ENCODE peak calls at places on chromosomes 3 and 15, in six cellular contexts. X is progenitor cell of endocrine pancreas, B is GM12865, O is GM13976, Y is fibroblast of mammary gland, C is PC-9. J is an unnamed sample.

GRCh38 chr3:64687781-64688515 is at the start of gene ADAMTS9:
- DNase-seq in B (no peak), Y (peak), C (peak), X (peak), O (peak), J (no peak)

GRCh38 chr15:40477703-40478269 is 7.0 kb downstream of the CHST14 start:
- DNase-seq in Y (no peak), C (peak), X (no peak), O (no peak), B (no peak), J (no peak)

GRCh38 chr15:48233246-48233645 is 27.1 kb downstream of the SLC12A1 start:
- DNase-seq in Y (no peak), B (peak), C (no peak), O (no peak), X (no peak), J (no peak)

GRCh38 chr15:24772256-24772655 is 96.7 kb downstream of the NPAP1 start:
- DNase-seq in O (no peak), Y (no peak), B (no peak), X (no peak), C (no peak), J (no peak)

GRCh38 chr3:62607287-62608029 is 234.1 kb upstream of the FEZF2 start:
- DNase-seq in O (no peak), Y (peak), B (no peak), X (no peak), C (peak), J (no peak)

GRCh38 chr15:70416851-70417250 is 319.1 kb upstream of the TLE3 start:
- DNase-seq in C (no peak), B (no peak), X (no peak), O (no peak), Y (no peak), J (no peak)

GRCh38 chr3:113057117-113057516 is 66.3 kb downstream of the GTPBP8 start:
- DNase-seq in X (no peak), B (peak), Y (no peak), O (peak), C (no peak), J (no peak)

GRCh38 chr15:31262143-31262530 is 64.5 kb upstream of the KLF13 start:
- DNase-seq in C (no peak), B (no peak), X (no peak), Y (no peak), O (no peak), J (no peak)

GRCh38 chr15:76682833-76683232 is 222.3 kb downstream of the SCAPER start:
- DNase-seq in B (no peak), C (no peak), O (no peak), X (no peak), Y (no peak), J (no peak)

GRCh38 chr15:33234019-33234418 is 39.5 kb upstream of the FMN1 start:
- DNase-seq in O (no peak), C (peak), X (no peak), Y (peak), B (peak), J (no peak)

GRCh38 chr3:31086698-31087097 is 192.2 kb upstream of the GADL1 start:
- DNase-seq in X (no peak), B (no peak), Y (no peak), O (no peak), C (no peak), J (no peak)

GRCh38 chr3:53753518-53754183 is 92.6 kb downstream of the CHDH start:
- DNase-seq in C (no peak), O (no peak), B (peak), Y (no peak), X (no peak), J (no peak)

GRCh38 chr3:172370434-172370833 is 77.8 kb downstream of the GHSR start:
- DNase-seq in C (no peak), O (no peak), X (no peak), B (no peak), Y (no peak), J (no peak)

GRCh38 chr3:184776916-184777315 is 35.0 kb upstream of the VPS8 start:
- DNase-seq in Y (no peak), B (no peak), X (no peak), O (no peak), C (no peak), J (no peak)

GRCh38 chr15:31537770-31538592 is 211.3 kb downstream of the KLF13 start:
- DNase-seq in B (no peak), Y (no peak), X (no peak), C (no peak), O (no peak), J (no peak)

GRCh38 chr3:15108082-15108545 is 9.2 kb upstream of the RBSN start:
- DNase-seq in Y (peak), B (peak), O (peak), X (peak), C (peak), J (no peak)

GRCh38 chr3:196406806-196407470 is 25.3 kb downstream of the UBXN7 start:
- DNase-seq in Y (peak), X (no peak), B (no peak), C (no peak), O (no peak), J (no peak)

GRCh38 chr3:29324180-29324651 is 43.3 kb downstream of the RBMS3 start:
- DNase-seq in O (peak), C (no peak), X (no peak), B (peak), Y (peak), J (no peak)

GRCh38 chr3:144018776-144019175 is 47.2 kb downstream of the DIPK2A start:
- DNase-seq in C (peak), X (no peak), Y (peak), O (no peak), B (no peak), J (peak)

GRCh38 chr15:42711746-42712145 is 25.2 kb downstream of the CDAN1 start:
- DNase-seq in O (no peak), B (no peak), C (no peak), Y (no peak), X (no peak), J (no peak)

GRCh38 chr3:180704532-180704931 is 25.2 kb upstream of the CCDC39 start:
- DNase-seq in B (no peak), Y (peak), X (no peak), O (no peak), C (no peak), J (no peak)

GRCh38 chr3:5069627-5070026 is 52.5 kb upstream of the ARL8B start:
- DNase-seq in X (no peak), C (no peak), Y (no peak), B (no peak), O (no peak), J (no peak)

GRCh38 chr3:45003859-45004258 is 22.2 kb upstream of the CLEC3B start:
- DNase-seq in C (no peak), O (no peak), B (no peak), Y (no peak), X (no peak), J (no peak)

GRCh38 chr3:12708584-12709192 is 44.8 kb upstream of the RAF1 start:
- DNase-seq in Y (peak), B (no peak), X (no peak), O (no peak), C (peak), J (no peak)

GRCh38 chr3:192812736-192813383 is 85.5 kb upstream of the FGF12 start:
- DNase-seq in X (no peak), Y (peak), C (peak), O (no peak), B (peak), J (no peak)

GRCh38 chr3:156252656-156253055 is 132.3 kb downstream of the KCNAB1 start:
- DNase-seq in X (no peak), Y (no peak), B (no peak), C (no peak), O (no peak), J (no peak)

GRCh38 chr3:33221241-33221640 is 2.6 kb upstream of the SUSD5 start:
- DNase-seq in B (no peak), O (no peak), C (no peak), Y (no peak), X (no peak), J (no peak)

GRCh38 chr15:66253643-66254363 is at the start of gene MEGF11:
- DNase-seq in X (peak), Y (peak), C (peak), O (peak), B (no peak), J (no peak)

GRCh38 chr3:128123538-128124368 is at the start of gene RUVBL1:
- DNase-seq in O (peak), B (peak), X (peak), C (peak), Y (peak), J (peak)

GRCh38 chr3:11495948-11496557 is 147.7 kb downstream of the VGLL4 start:
- DNase-seq in C (no peak), X (no peak), Y (no peak), O (no peak), B (no peak), J (no peak)

DNA sequence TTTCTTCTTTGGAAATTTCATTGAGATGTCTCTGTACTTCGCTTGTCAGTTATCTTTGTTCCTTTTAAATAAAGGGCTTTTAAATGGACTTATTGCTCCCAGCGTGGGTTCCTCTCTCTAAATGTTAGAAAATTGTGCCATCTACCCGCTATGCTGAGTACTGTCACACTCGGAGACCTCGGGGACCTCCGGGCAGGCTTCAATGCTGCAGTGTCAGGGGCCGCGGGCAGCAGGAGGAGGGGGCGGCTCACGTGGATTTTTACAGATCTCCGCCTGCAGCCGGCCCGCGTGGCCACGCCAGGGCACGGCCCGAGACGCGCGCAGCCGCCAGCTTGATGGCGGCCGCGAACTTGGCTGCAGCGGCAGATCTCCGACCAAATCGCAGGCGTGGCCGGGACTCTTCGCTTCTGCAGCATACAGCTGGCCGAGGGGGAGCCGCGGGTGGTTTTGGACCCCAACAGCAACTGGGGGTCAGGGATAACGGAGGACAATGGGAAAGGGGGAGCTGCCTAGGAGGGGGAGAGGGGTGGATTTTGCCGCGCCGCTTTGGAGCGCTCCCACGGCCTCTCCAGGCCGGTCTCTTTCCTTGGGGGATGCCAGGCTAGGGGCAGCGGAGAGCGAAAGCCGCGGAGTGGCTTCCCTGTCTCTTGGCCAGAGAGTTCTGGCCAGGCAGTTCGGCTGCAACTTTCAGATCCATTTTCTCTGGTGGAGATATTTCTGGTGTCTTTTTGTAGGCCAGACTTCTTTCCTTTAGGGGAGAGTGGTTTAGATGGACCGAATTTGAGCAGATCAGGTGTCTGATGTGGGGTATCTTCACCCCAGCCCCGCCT is 15.3 kb downstream of the NR2F2 start:
- DNase-seq in O (peak), Y (peak), X (no peak), B (peak), C (no peak), J (no peak)
- TF ChIP-seq CTCF in O (peak), Y (peak), X (peak), B (peak), C (peak), J (peak)

GRCh38 chr3:126989316-126990023 is 6.6 kb downstream of the PLXNA1 start:
- DNase-seq in B (no peak), Y (no peak), O (no peak), X (no peak), C (no peak), J (no peak)

GRCh38 chr3:126992216-126992615 is 9.3 kb downstream of the PLXNA1 start:
- DNase-seq in X (no peak), C (no peak), Y (no peak), B (no peak), O (no peak), J (no peak)

GRCh38 chr3:126990024-126990700 is 7.2 kb downstream of the PLXNA1 start:
- DNase-seq in O (no peak), B (no peak), C (no peak), Y (no peak), X (no peak), J (no peak)

GRCh38 chr3:126991366-126992200 is 8.7 kb downstream of the PLXNA1 start:
- DNase-seq in X (no peak), O (no peak), C (no peak), Y (no peak), B (no peak), J (no peak)

GRCh38 chr3:126990890-126991289 is 8.0 kb downstream of the PLXNA1 start:
- DNase-seq in X (no peak), O (no peak), B (no peak), C (no peak), Y (no peak), J (no peak)
- TF ChIP-seq CTCF in X (no peak), O (no peak), B (no peak), C (no peak), Y (no peak), J (no peak)

DNA sequence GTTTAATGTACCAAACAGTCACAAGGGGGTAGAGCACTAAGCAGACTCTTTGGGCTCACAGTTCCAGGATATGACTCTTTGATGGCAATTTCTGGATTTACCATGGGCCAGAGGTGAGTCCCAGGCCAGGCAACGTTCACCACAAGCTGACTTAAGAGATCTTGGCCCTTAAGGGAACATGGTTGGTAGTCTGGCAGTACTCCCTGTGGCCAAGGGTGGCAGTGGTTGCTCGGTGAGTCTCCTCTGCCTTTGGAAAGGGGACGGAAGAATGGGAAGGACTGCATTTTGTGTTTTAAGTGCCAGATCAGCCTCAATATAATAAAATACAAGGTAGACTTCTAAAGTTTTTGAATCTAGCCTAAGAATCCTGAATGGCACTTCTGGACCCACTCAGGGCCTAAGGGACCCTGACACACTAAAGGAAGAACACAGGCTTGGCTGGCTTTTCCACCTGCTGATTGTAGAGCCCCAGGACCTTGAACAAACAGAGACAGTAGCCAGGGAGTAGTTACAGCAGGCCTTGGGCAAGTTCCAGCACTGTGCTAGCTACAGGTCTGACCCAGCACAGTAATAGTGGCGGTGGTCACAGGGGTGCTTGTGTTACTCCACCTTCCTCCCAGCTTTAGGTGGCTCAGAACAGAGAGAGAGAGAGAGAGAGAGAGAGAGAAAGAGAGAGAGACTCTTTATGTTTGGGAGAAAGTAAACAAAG is 730.7 kb upstream of the ALCAM start:
- DNase-seq in Y (peak), X (no peak), O (no peak), B (no peak), C (no peak), J (no peak)
- TF ChIP-seq CTCF in Y (peak), X (no peak), O (no peak), B (no peak), C (peak), J (peak)

GRCh38 chr3:186123012-186123411 is 14.1 kb upstream of the ETV5 start:
- DNase-seq in B (no peak), X (no peak), C (no peak), Y (no peak), O (no peak), J (no peak)

GRCh38 chr3:186127463-186127862 is 18.6 kb upstream of the ETV5 start:
- DNase-seq in X (no peak), Y (no peak), C (no peak), O (no peak), B (no peak), J (no peak)

GRCh38 chr3:186128158-186128557 is 19.3 kb upstream of the ETV5 start:
- DNase-seq in C (no peak), X (no peak), O (no peak), Y (no peak), B (no peak), J (no peak)

GRCh38 chr3:186124618-186125017 is 15.7 kb upstream of the ETV5 start:
- DNase-seq in Y (no peak), C (no peak), X (no peak), O (no peak), B (no peak), J (no peak)

DNA sequence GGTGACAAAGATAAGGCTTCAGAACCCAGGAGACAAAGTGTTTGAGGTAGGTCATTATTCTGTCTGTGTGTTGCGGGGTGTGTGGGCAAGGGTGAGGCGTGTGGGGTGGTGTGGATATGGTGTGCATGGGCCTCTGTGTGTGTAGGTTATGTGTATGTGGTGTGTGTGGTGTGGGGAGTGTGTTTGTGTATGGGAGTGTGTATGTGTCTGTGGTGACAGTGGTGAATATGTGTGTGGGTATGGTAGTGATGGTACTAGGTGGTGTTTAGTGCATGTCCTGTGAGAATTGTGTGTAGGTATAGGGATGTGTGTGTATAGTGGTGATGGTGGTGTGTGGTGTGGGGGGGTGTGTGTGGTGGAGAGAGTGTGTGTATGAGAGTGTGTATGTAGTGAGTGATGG is 16.2 kb upstream of the ETV5 start:
- DNase-seq in C (no peak), Y (no peak), B (no peak), X (no peak), O (no peak), J (no peak)
- TF ChIP-seq CTCF in C (no peak), Y (no peak), B (no peak), X (no peak), O (no peak), J (no peak)

J was measured in keratinocyte.